ENCODE peak calls at places on chromosomes 13 and 19, in nine cellular contexts. S is HT-29; F is T-helper 22 cell; K is astrocyte; D is HFF-Myc; O is stimulated activated CD4-positive, alpha-beta T cell treated with anti-CD3 and anti-CD28 coated beads, TNF-alpha, amount 100 ng/mL, for 4 hours; A is AG09309; P is activated CD4-positive, alpha-beta T cell treated with anti-CD3 and anti-CD28 coated beads, Interleukin-2, amount 50 U/mL, for 1 hour; N is fibroblast of the aortic adventitia. W is an unnamed sample.

GRCh38 chr19:20470345-20471119 is 95.0 kb downstream of the ZNF737 start:
- DNase-seq in S (no peak), A (no peak), F (no peak), P (no peak), O (no peak), N (no peak), K (no peak), D (no peak), W (no peak)

GRCh38 chr19:2385053-2385721 is 25.1 kb downstream of the TMPRSS9 start:
- DNase-seq in D (peak; percentile 99), N (peak; percentile 63), S (peak; percentile 80), O (no peak), P (peak; percentile 2), K (peak; percentile 80), A (peak; percentile 52), F (no peak), W (peak; percentile 82)

GRCh38 chr19:12772323-12772722 is 3.0 kb downstream of the HOOK2 start:
- DNase-seq in P (no peak), S (no peak), K (no peak), F (no peak), A (no peak), N (peak; percentile 18), O (no peak), D (no peak), W (no peak)

GRCh38 chr13:46654956-46655726 is 102.2 kb downstream of the LRCH1 start:
- DNase-seq in O (no peak), P (no peak), D (no peak), S (peak; percentile 47), F (no peak), A (no peak), N (no peak), K (no peak), W (no peak)

GRCh38 chr13:73677041-73677589 is 457.1 kb downstream of the KLF12 start:
- DNase-seq in P (no peak), A (no peak), N (peak; percentile 16), S (peak; percentile 78), K (peak; percentile 80), O (no peak), D (no peak), F (no peak), W (no peak)

GRCh38 chr19:18232540-18233223 is 6.4 kb upstream of the PDE4C start:
- DNase-seq in P (no peak), N (no peak), A (no peak), S (no peak), D (no peak), K (no peak), F (no peak), O (no peak), W (no peak)

GRCh38 chr13:89199138-89199537 is 1528.0 kb downstream of the SLITRK5 start:
- DNase-seq in D (no peak), P (no peak), A (no peak), F (no peak), N (no peak), S (no peak), K (peak; percentile 50), O (no peak), W (peak; percentile 25)

GRCh38 chr19:17419154-17419490 is 725 bp upstream of the MVB12A start:
- DNase-seq in O (no peak), A (no peak), N (no peak), K (no peak), S (no peak), P (no peak), F (no peak), D (no peak), W (no peak)

GRCh38 chr13:38641164-38641948 is 45.5 kb upstream of the FREM2 start:
- DNase-seq in O (no peak), K (no peak), D (no peak), S (peak; percentile 25), P (no peak), F (no peak), N (no peak), A (no peak), W (no peak)

GRCh38 chr13:21817878-21818277 is 147.0 kb downstream of the FGF9 start:
- DNase-seq in K (no peak), F (no peak), S (no peak), N (no peak), D (no peak), O (no peak), A (no peak), P (no peak), W (no peak)

GRCh38 chr13:97971519-97971918 is 18.0 kb downstream of the IPO5 start:
- DNase-seq in A (no peak), D (no peak), O (no peak), S (no peak), F (no peak), P (no peak), N (no peak), K (no peak), W (no peak)

GRCh38 chr13:63517376-63517775 is 2101.7 kb upstream of the PCDH20 start:
- DNase-seq in P (no peak), N (no peak), D (peak; percentile 35), A (peak; percentile 29), S (no peak), F (no peak), K (peak; percentile 67), O (no peak), W (peak; percentile 31)

GRCh38 chr19:13906525-13906904 is 514 bp downstream of the CC2D1A start:
- DNase-seq in A (no peak), D (no peak), K (no peak), F (peak; percentile 20), O (no peak), S (peak; percentile 9), N (no peak), P (peak; percentile 34), W (peak; percentile 9)

GRCh38 chr13:46126552-46127171 is 21.8 kb upstream of the CPB2 start:
- DNase-seq in D (peak; percentile 50), O (peak; percentile 45), P (peak; percentile 77), A (peak; percentile 20), K (peak; percentile 36), F (peak; percentile 10), N (peak; percentile 76), S (peak; percentile 95), W (peak; percentile 62)

GRCh38 chr19:9913237-9914000 is 22.9 kb downstream of the OLFM2 start:
- DNase-seq in P (no peak), N (no peak), O (no peak), A (no peak), D (no peak), S (no peak), K (no peak), F (no peak), W (no peak)

GRCh38 chr13:109951491-109951890 is 165.1 kb upstream of the IRS2 start:
- DNase-seq in S (no peak), F (no peak), O (no peak), A (no peak), D (no peak), N (no peak), P (no peak), K (no peak), W (no peak)

GRCh38 chr19:33298146-33298911 is 4.0 kb downstream of the CEBPA start:
- DNase-seq in P (no peak), A (no peak), N (no peak), O (no peak), F (no peak), S (no peak), K (no peak), D (no peak), W (no peak)

GRCh38 chr13:20482275-20482761 is 43.3 kb downstream of the CRYL1 start:
- DNase-seq in P (no peak), O (no peak), F (no peak), N (peak; percentile 16), D (no peak), K (no peak), S (peak; percentile 77), A (no peak), W (peak; percentile 86)

GRCh38 chr13:99805361-99805760 is 166.2 kb downstream of the ZIC5 start:
- DNase-seq in P (no peak), N (no peak), O (no peak), F (no peak), K (no peak), D (no peak), A (no peak), S (no peak), W (no peak)

GRCh38 chr19:2059422-2060201 is 8.6 kb upstream of the MKNK2 start:
- DNase-seq in A (peak; percentile 57), N (peak; percentile 88), P (no peak), F (no peak), D (no peak), O (no peak), K (peak; percentile 56), S (peak; percentile 72), W (peak; percentile 50)

GRCh38 chr19:29969891-29970290 is 27.9 kb downstream of the URI1 start:
- DNase-seq in K (no peak), N (no peak), F (no peak), A (no peak), S (no peak), P (no peak), D (no peak), O (no peak), W (no peak)

GRCh38 chr19:58196911-58197616 is 14.2 kb downstream of the ZNF274 start:
- DNase-seq in K (peak; percentile 38), N (peak; percentile 41), D (no peak), S (peak; percentile 40), F (no peak), P (no peak), A (no peak), O (no peak), W (peak; percentile 58)

GRCh38 chr19:1280588-1281269 is 4.9 kb upstream of the EFNA2 start:
- DNase-seq in A (no peak), P (no peak), F (no peak), O (no peak), S (no peak), N (no peak), K (no peak), D (no peak), W (no peak)

GRCh38 chr19:525857-526419 is 5.6 kb upstream of the CDC34 start:
- DNase-seq in D (no peak), O (no peak), N (no peak), S (no peak), A (no peak), F (no peak), K (no peak), P (no peak), W (no peak)

GRCh38 chr13:75417006-75417384 is 65.0 kb downstream of the TBC1D4 start:
- DNase-seq in O (no peak), D (no peak), K (peak; percentile 11), N (no peak), A (no peak), S (no peak), F (no peak), P (no peak), W (no peak)

GRCh38 chr19:51367565-51368365 is 1.0 kb downstream of the CLDND2 start:
- DNase-seq in F (peak; percentile 89), K (peak; percentile 94), A (peak; percentile 93), P (peak; percentile 93), N (peak; percentile 98), O (peak; percentile 98), D (peak; percentile 93), S (peak; percentile 100), W (peak; percentile 98)

GRCh38 chr19:55474269-55475265 is 1.9 kb upstream of the ZNF628 start:
- DNase-seq in P (no peak), O (no peak), D (no peak), N (no peak), F (no peak), S (peak; percentile 100), K (peak; percentile 89), A (peak; percentile 76), W (peak; percentile 91)

GRCh38 chr19:33389574-33390119 is 16.1 kb downstream of the CEBPG start:
- DNase-seq in N (no peak), O (no peak), P (no peak), D (no peak), A (no peak), S (no peak), K (no peak), F (no peak), W (no peak)

GRCh38 chr13:51802601-51803000 is 1.4 kb downstream of the DHRS12 start:
- DNase-seq in F (no peak), S (no peak), D (no peak), O (no peak), N (no peak), A (no peak), K (no peak), P (no peak), W (no peak)

GRCh38 chr19:28602675-28603298 is 610.2 kb downstream of the UQCRFS1 start:
- DNase-seq in O (no peak), D (no peak), N (no peak), A (no peak), F (no peak), P (no peak), K (no peak), S (no peak), W (no peak)